ENCODE peak calls at places on chromosomes 4 and X, in six cellular contexts. U is mammary epithelial cell; R is CD8-positive, alpha-beta memory T cell; P is WERI-Rb-1; W is kidney; D is CD4-positive, alpha-beta memory T cell. M is an unnamed sample. For H3K36me3, the result is how much of the 10 kb centered on the place peaks cover.

GRCh38 chr4:147943159-147943638 is 211.3 kb downstream of the ARHGAP10 start:
- DNase-seq in U (no peak), R (no peak), P (no peak), W (no peak), D (peak), M (no peak)

GRCh38 chrX:70437011-70437410 is 7.6 kb upstream of the DLG3 start:
- DNase-seq in U (no peak), R (no peak), P (no peak), W (no peak), D (no peak), M (peak)

GRCh38 chr4:99403380-99404194 is 31.6 kb downstream of the ADH7 start:
- DNase-seq in U (peak), R (no peak), P (no peak), W (no peak), D (no peak), M (peak)

GRCh38 chrX:63350551-63350950 is 581 bp downstream of the SPIN4 start:
- DNase-seq in U (peak), R (peak), P (peak), W (peak), D (peak), M (peak)

GRCh38 chr4:38203609-38204008 is 243.4 kb downstream of the PTTG2 start:
- DNase-seq in U (no peak), R (no peak), P (no peak), W (no peak), D (no peak), M (no peak)

GRCh38 chr4:52750819-52751348 is 341 bp downstream of the ERVMER34-1 start:
- DNase-seq in U (peak), R (no peak), P (no peak), W (no peak), D (peak), M (peak)

GRCh38 chr4:58761563-58761962 is 1651.4 kb upstream of the IGFBP7 start:
- DNase-seq in U (no peak), R (no peak), P (no peak), W (no peak), D (no peak), M (no peak)

GRCh38 chr4:182890202-182890601 is 27.0 kb downstream of the DCTD start:
- DNase-seq in U (no peak), R (no peak), P (no peak), W (no peak), D (no peak), M (no peak)

GRCh38 chr4:182752158-182752910 is 164.9 kb downstream of the DCTD start:
- DNase-seq in U (peak), R (no peak), P (no peak), W (no peak), D (no peak), M (peak)

GRCh38 chr4:56410247-56410646 is 23.0 kb upstream of the AASDH start:
- DNase-seq in U (peak), R (no peak), P (peak), W (no peak), D (no peak), M (peak)

GRCh38 chr4:11428701-11429571 is at the start of gene HS3ST1:
- DNase-seq in U (peak), R (no peak), P (peak), W (peak), D (peak), M (peak)

GRCh38 chr4:8289956-8290700 is 20.6 kb downstream of the HTRA3 start:
- DNase-seq in U (no peak), R (peak), P (no peak), W (peak), D (no peak), M (no peak)

GRCh38 chr4:10171055-10171454 is 54.5 kb upstream of the WDR1 start:
- DNase-seq in U (peak), R (no peak), P (no peak), W (no peak), D (no peak), M (peak)

DNA sequence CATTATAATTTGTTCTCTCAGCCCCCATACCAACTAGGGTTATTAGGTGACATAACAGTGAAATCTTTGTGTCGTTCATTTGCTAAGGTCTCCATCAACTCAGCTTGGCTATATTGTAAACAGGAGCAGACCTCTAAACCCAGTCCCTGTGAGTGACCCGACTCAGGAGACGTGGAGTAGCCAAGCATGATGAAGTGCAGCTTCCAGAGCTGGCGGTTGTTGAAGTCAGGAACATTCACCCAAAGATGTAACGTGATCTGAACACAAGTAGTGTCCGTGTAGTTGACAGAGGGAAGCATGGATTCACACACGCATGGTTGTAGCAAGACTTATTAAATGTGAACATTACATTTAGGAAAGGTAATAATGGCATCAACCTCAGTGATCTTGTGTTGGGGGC is 102.3 kb downstream of the FAM193A start:
- DNase-seq in U (no peak), R (no peak), P (no peak), W (no peak), D (no peak), M (no peak)
- H3K36me3 ChIP-seq in U (under half), R (under half), P (half or more), W (under half), D (under half), M (under half)

DNA sequence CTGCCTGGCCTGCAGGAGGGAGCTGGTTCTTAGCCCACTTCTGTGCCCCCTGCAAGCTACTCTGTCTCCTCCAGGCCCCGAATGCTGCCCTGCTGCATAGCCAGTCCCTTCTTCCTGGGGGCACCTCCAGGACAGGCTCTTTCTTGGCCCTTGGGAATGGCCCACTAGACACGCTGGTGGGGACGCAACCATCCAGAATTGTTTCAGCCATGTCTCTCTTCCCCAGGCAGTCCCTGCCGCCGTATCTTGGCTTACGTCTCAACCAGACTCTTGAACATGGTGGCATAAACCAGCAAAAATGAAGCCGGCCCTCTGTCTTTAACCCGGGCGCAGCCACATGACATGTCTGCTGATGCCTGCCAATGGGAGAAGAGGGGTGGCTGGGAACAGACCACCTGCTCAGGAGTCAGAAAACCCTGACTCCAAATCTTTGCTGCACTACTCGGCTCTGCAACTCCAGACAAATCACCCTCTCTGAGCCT is 9.0 kb downstream of the LRPAP1 start:
- DNase-seq in U (no peak), R (peak), P (no peak), W (peak), D (no peak), M (no peak)
- H3K36me3 ChIP-seq in U (under half), R (under half), P (half or more), W (under half), D (half or more), M (half or more)

GRCh38 chrX:40663880-40664630 is 16.7 kb upstream of the CXorf38 start:
- DNase-seq in U (no peak), R (no peak), P (peak), W (no peak), D (no peak), M (no peak)
- H3K36me3 ChIP-seq in U (under half), R (under half), P (half or more), W (under half), D (under half), M (under half)

DNA sequence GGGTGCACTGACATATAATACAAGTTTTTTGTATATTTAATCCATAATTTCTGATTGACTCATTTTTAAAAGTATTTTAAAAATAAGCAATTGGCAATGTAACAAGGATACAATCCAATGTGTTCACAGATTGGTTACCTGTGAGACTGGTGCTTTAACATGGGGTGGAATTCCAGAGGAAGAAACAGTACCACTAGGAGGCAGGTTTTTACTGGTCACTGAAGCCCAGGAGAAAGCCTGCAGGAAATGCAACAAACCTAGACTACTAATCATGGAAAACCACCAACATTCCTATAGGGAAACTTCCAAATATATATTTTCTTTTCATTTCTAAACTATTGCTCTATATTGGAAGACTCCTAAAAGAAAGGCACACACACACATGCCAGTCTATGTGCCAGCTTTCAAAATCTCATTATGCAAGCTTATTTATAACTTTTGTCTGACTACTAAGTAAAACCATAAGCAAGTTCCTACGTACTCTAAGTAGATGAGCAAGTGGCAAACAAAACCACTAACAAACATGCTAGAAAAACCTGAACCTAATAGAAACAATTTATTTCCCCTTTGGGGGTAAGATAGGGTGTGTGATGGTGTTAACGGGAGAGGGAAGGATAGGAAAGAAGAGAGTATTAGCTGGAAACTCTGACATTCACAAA is 19.2 kb downstream of the G3BP2 start:
- DNase-seq in U (peak), R (no peak), P (no peak), W (no peak), D (no peak), M (peak)
- H3K36me3 ChIP-seq in U (under half), R (under half), P (half or more), W (under half), D (half or more), M (under half)

GRCh38 chr4:128856246-128856645 is 46.7 kb downstream of the JADE1 start:
- DNase-seq in U (no peak), R (no peak), P (no peak), W (no peak), D (no peak), M (no peak)
- H3K36me3 ChIP-seq in U (under half), R (under half), P (half or more), W (half or more), D (under half), M (under half)

GRCh38 chrX:54089191-54089590 is 44.9 kb upstream of the PHF8 start:
- DNase-seq in U (no peak), R (no peak), P (no peak), W (no peak), D (no peak), M (no peak)
- H3K36me3 ChIP-seq in U (under half), R (under half), P (under half), W (under half), D (under half), M (under half)

GRCh38 chr4:39458505-39459300 is at the start of the genes LIAS and RPL9:
- DNase-seq in U (peak), R (peak), P (peak), W (peak), D (peak), M (peak)
- H3K36me3 ChIP-seq in U (half or more), R (under half), P (half or more), W (under half), D (under half), M (under half)

DNA sequence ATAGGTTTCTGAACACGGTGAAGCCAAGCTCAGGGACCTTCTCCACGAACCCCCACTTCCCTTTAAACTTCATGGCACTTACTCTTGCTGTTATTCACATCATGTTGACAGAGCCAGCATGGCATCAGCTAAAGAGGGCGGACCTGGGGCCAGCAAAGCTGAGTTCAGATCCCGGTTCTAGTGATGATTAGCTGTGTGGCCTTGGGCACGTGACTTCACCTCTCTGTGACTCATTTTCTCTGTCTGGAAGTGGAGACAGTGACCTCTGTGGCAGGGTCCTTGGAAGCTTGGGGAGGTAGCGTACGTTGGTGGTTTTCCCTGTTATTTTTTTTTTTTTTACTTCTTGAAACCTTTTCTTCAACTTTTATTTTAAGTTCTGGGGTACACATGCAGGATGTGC is 13.4 kb downstream of the EVC start:
- DNase-seq in U (no peak), R (no peak), P (no peak), W (no peak), D (no peak), M (no peak)
- H3K36me3 ChIP-seq in U (under half), R (under half), P (half or more), W (under half), D (under half), M (under half)